ENCODE peak calls at places on chromosomes 16 and 17, in five cellular contexts. One of them, this sample, is unnamed.

GRCh38 chr17:75773808-75774470 is 8.9 kb upstream of the GALK1 start:
- DNase-seq in mesenchymal stem cell: no peak
- DNase-seq in stimulated activated CD4-positive, alpha-beta T cell treated with anti-CD3 and anti-CD28 coated beads, Interleukin-2, amount 100 ng/mL, for 48 hours: no peak
- DNase-seq in NCI-H1105 treated with DMSO at 0.1 percent for 48 hours: no peak
- DNase-seq in tibial artery: no peak
- DNase-seq in this sample: no peak

GRCh38 chr16:4882633-4883285 is 35.5 kb downstream of the UBN1 start:
- DNase-seq in mesenchymal stem cell: peak
- DNase-seq in stimulated activated CD4-positive, alpha-beta T cell treated with anti-CD3 and anti-CD28 coated beads, Interleukin-2, amount 100 ng/mL, for 48 hours: no peak
- DNase-seq in NCI-H1105 treated with DMSO at 0.1 percent for 48 hours: peak
- DNase-seq in tibial artery: no peak
- DNase-seq in this sample: peak

GRCh38 chr17:76379275-76379641 is 5.2 kb upstream of the SPHK1 start:
- DNase-seq in mesenchymal stem cell: no peak
- DNase-seq in stimulated activated CD4-positive, alpha-beta T cell treated with anti-CD3 and anti-CD28 coated beads, Interleukin-2, amount 100 ng/mL, for 48 hours: no peak
- DNase-seq in NCI-H1105 treated with DMSO at 0.1 percent for 48 hours: no peak
- DNase-seq in tibial artery: no peak
- DNase-seq in this sample: no peak

GRCh38 chr17:21282231-21282630 is 2.3 kb upstream of the MAP2K3 start:
- DNase-seq in mesenchymal stem cell: peak
- DNase-seq in stimulated activated CD4-positive, alpha-beta T cell treated with anti-CD3 and anti-CD28 coated beads, Interleukin-2, amount 100 ng/mL, for 48 hours: no peak
- DNase-seq in NCI-H1105 treated with DMSO at 0.1 percent for 48 hours: no peak
- DNase-seq in tibial artery: peak
- DNase-seq in this sample: peak

GRCh38 chr17:19621697-19622096 is 26.9 kb upstream of the ALDH3A2 start:
- DNase-seq in mesenchymal stem cell: no peak
- DNase-seq in stimulated activated CD4-positive, alpha-beta T cell treated with anti-CD3 and anti-CD28 coated beads, Interleukin-2, amount 100 ng/mL, for 48 hours: no peak
- DNase-seq in NCI-H1105 treated with DMSO at 0.1 percent for 48 hours: no peak
- DNase-seq in tibial artery: no peak
- DNase-seq in this sample: no peak

GRCh38 chr16:47927330-47927729 is 228.5 kb downstream of the ABCC12 start:
- DNase-seq in mesenchymal stem cell: peak
- DNase-seq in stimulated activated CD4-positive, alpha-beta T cell treated with anti-CD3 and anti-CD28 coated beads, Interleukin-2, amount 100 ng/mL, for 48 hours: no peak
- DNase-seq in NCI-H1105 treated with DMSO at 0.1 percent for 48 hours: no peak
- DNase-seq in tibial artery: no peak
- DNase-seq in this sample: no peak

GRCh38 chr16:6726621-6727020 is 606.0 kb upstream of the RBFOX1 start:
- DNase-seq in mesenchymal stem cell: no peak
- DNase-seq in stimulated activated CD4-positive, alpha-beta T cell treated with anti-CD3 and anti-CD28 coated beads, Interleukin-2, amount 100 ng/mL, for 48 hours: no peak
- DNase-seq in NCI-H1105 treated with DMSO at 0.1 percent for 48 hours: no peak
- DNase-seq in tibial artery: no peak
- DNase-seq in this sample: no peak

GRCh38 chr17:64084940-64085649 is 44.8 kb downstream of the ERN1 start:
- DNase-seq in mesenchymal stem cell: no peak
- DNase-seq in stimulated activated CD4-positive, alpha-beta T cell treated with anti-CD3 and anti-CD28 coated beads, Interleukin-2, amount 100 ng/mL, for 48 hours: no peak
- DNase-seq in NCI-H1105 treated with DMSO at 0.1 percent for 48 hours: no peak
- DNase-seq in tibial artery: no peak
- DNase-seq in this sample: no peak

GRCh38 chr17:32928527-32929287 is 754 bp downstream of the TMEM98 start:
- DNase-seq in mesenchymal stem cell: peak
- DNase-seq in stimulated activated CD4-positive, alpha-beta T cell treated with anti-CD3 and anti-CD28 coated beads, Interleukin-2, amount 100 ng/mL, for 48 hours: no peak
- DNase-seq in NCI-H1105 treated with DMSO at 0.1 percent for 48 hours: peak
- DNase-seq in tibial artery: no peak
- DNase-seq in this sample: no peak